ENCODE peak calls at places on chromosome 16, in seven cellular contexts. N is lower lobe of right lung, H is mammary epithelial cell, B is heart right ventricle, E is psoas muscle, G is suprapubic skin, C is body of pancreas. W is an unnamed sample. For H3K27me3 and H3K4me1, the result is how much of the 10 kb centered on the place peaks cover.

GRCh38 chr16:69187387-69187890 is 475 bp downstream of the SNTB2 start:
- DNase-seq in G (peak), E (peak), N (peak), H (peak), C (peak), B (peak), W (peak)

GRCh38 chr16:84553873-84554399 is 49.5 kb upstream of the MEAK7 start:
- DNase-seq in H (no peak), E (peak), G (no peak), B (no peak), C (no peak), N (peak), W (no peak)

GRCh38 chr16:48613061-48613957 is 3.3 kb upstream of the N4BP1 start:
- DNase-seq in B (no peak), E (no peak), H (peak), C (no peak), N (no peak), G (no peak), W (peak)

GRCh38 chr16:34054137-34054536 is 594.7 kb downstream of the TP53TG3F start:
- DNase-seq in N (no peak), E (no peak), C (no peak), B (no peak), H (no peak), G (no peak), W (no peak)

GRCh38 chr16:9338510-9338909 is 247.1 kb downstream of the HAPSTR1 start:
- DNase-seq in C (no peak), G (no peak), B (no peak), N (no peak), E (no peak), H (no peak), W (no peak)

GRCh38 chr16:47584464-47585225 is 123.5 kb downstream of the PHKB start:
- DNase-seq in N (no peak), E (no peak), C (no peak), H (no peak), G (no peak), B (no peak), W (no peak)

GRCh38 chr16:79902351-79902750 is 301.8 kb upstream of the MAF start:
- DNase-seq in H (no peak), G (no peak), C (no peak), N (no peak), E (no peak), B (no peak), W (no peak)

GRCh38 chr16:67447508-67448076 is 16.7 kb downstream of the HSD11B2 start:
- DNase-seq in B (peak), C (peak), H (no peak), G (no peak), N (no peak), E (no peak), W (no peak)

GRCh38 chr16:87376660-87377059 is 6.9 kb downstream of the FBXO31 start:
- DNase-seq in G (no peak), B (no peak), E (peak), C (no peak), N (peak), H (no peak), W (no peak)

GRCh38 chr16:29675811-29676643 is 3.0 kb upstream of the QPRT start:
- DNase-seq in N (no peak), C (no peak), E (no peak), B (no peak), H (peak), G (no peak), W (no peak)

GRCh38 chr16:86353185-86353584 is 157.1 kb upstream of the FOXF1 start:
- DNase-seq in B (no peak), H (peak), E (no peak), G (no peak), C (no peak), N (no peak), W (no peak)

GRCh38 chr16:74608944-74609343 is 2.0 kb upstream of the GLG1 start:
- DNase-seq in G (no peak), H (no peak), E (no peak), B (no peak), N (no peak), C (no peak), W (no peak)

GRCh38 chr16:29809850-29810698 is 1.9 kb upstream of the PRRT2 start:
- DNase-seq in G (no peak), H (no peak), E (peak), C (no peak), N (no peak), B (no peak), W (no peak)

GRCh38 chr16:56294014-56294413 is 102.7 kb downstream of the GNAO1 start:
- DNase-seq in H (no peak), E (no peak), G (no peak), B (no peak), N (no peak), C (no peak), W (no peak)

GRCh38 chr16:11105038-11105903 is 150.7 kb downstream of the SOCS1 start:
- DNase-seq in E (peak), H (peak), N (no peak), B (no peak), G (no peak), C (no peak), W (peak)

GRCh38 chr16:57413301-57413730 is 8.7 kb downstream of the CCL17 start:
- DNase-seq in H (no peak), C (no peak), E (no peak), N (no peak), G (no peak), B (no peak), W (no peak)

GRCh38 chr16:10938321-10938720 is 3.9 kb downstream of the DEXI start:
- DNase-seq in C (no peak), H (no peak), E (no peak), N (no peak), B (no peak), G (no peak), W (no peak)

GRCh38 chr16:72508196-72508595 is 336.2 kb upstream of the PMFBP1 start:
- DNase-seq in N (no peak), E (no peak), C (no peak), B (no peak), H (no peak), G (no peak), W (no peak)

GRCh38 chr16:69618307-69618706 is 52.5 kb downstream of the NFAT5 start:
- DNase-seq in C (no peak), H (no peak), E (no peak), G (no peak), B (no peak), N (no peak), W (no peak)

GRCh38 chr16:27911486-27911885 is 152.0 kb downstream of the GSG1L start:
- DNase-seq in H (no peak), G (no peak), C (no peak), N (no peak), E (no peak), B (no peak), W (no peak)

GRCh38 chr16:81730090-81731051 is 48.7 kb upstream of the PLCG2 start:
- DNase-seq in E (peak), G (peak), B (peak), H (peak), C (peak), N (peak), W (peak)

GRCh38 chr16:11152677-11153321 is 103.2 kb downstream of the SOCS1 start:
- DNase-seq in E (no peak), H (no peak), N (no peak), C (no peak), G (no peak), B (no peak), W (no peak)

GRCh38 chr16:21203155-21203797 is 8.1 kb downstream of the ZP2 start:
- DNase-seq in C (no peak), E (no peak), G (no peak), B (no peak), N (no peak), H (no peak), W (no peak)

GRCh38 chr16:58638148-58639036 is 8.8 kb upstream of the CNOT1 start:
- DNase-seq in B (peak), H (peak), G (peak), E (no peak), N (no peak), C (peak), W (peak)

GRCh38 chr16:83835972-83836566 is 28.3 kb downstream of the HSBP1 start:
- DNase-seq in N (no peak), E (no peak), C (no peak), B (no peak), G (no peak), H (peak), W (peak)

GRCh38 chr16:58634265-58634802 is 4.7 kb upstream of the CNOT1 start:
- DNase-seq in H (no peak), C (no peak), N (no peak), G (peak), B (no peak), E (no peak), W (no peak)

GRCh38 chr16:80894091-80894490 is 89.7 kb upstream of the CDYL2 start:
- DNase-seq in C (no peak), B (no peak), E (no peak), N (no peak), G (no peak), H (no peak), W (no peak)

GRCh38 chr16:11955713-11956123 is 9.3 kb upstream of the TNFRSF17 start:
- DNase-seq in H (peak), G (peak), N (no peak), B (no peak), C (no peak), E (no peak), W (peak)

GRCh38 chr16:54455021-54455725 is 168.6 kb upstream of the IRX3 start:
- DNase-seq in C (no peak), N (no peak), H (no peak), B (no peak), E (no peak), G (no peak), W (no peak)

GRCh38 chr16:30185141-30185682 is 1.8 kb downstream of the CORO1A start:
- DNase-seq in H (no peak), E (peak), B (peak), N (peak), C (no peak), G (no peak), W (no peak)

GRCh38 chr16:56107944-56108583 is 83.2 kb upstream of the GNAO1 start:
- DNase-seq in C (no peak), N (no peak), B (no peak), E (no peak), H (no peak), G (no peak), W (no peak)

GRCh38 chr16:80231118-80231515 is 309.7 kb upstream of the DYNLRB2 start:
- DNase-seq in B (no peak), G (no peak), E (no peak), C (no peak), N (no peak), H (peak), W (peak)

GRCh38 chr16:87431926-87432325 is 39.8 kb downstream of the MAP1LC3B start:
- DNase-seq in C (no peak), E (no peak), B (no peak), N (no peak), G (no peak), H (peak), W (peak)

GRCh38 chr16:77169650-77170236 is 21.2 kb upstream of the MON1B start:
- DNase-seq in E (no peak), N (no peak), B (no peak), H (peak), G (no peak), C (peak), W (no peak)

DNA sequence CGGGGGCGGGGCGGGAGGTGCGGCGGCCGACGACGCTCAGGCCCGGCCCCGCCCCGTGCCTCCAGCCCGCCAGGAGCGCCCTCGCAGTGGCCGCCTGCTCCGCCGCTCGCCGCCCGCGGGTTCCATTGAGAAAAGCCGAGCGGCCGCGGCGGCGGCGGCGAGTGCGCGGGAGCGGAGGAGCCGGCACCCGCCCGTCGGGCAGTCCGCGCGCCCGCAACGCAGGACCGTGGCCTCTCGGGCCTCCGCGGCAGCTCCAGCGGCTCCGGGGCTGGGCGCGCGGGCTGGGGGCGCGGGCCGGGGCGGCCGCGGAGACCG is at the start of gene ZFPM1:
- DNase-seq in B (no peak), E (no peak), G (no peak), N (no peak), H (no peak), C (no peak), W (no peak)
- H3K27me3 ChIP-seq in B (under half), E (under half), G (under half), N (under half), H (under half), C (under half), W (under half)

GRCh38 chr16:50323335-50324011 is 45.3 kb downstream of the BRD7 start:
- DNase-seq in G (no peak), B (no peak), C (peak), H (no peak), N (no peak), E (no peak), W (no peak)
- TF ChIP-seq CTCF in G (no peak), B (no peak), C (no peak), H (no peak), N (peak), E (no peak), W (peak)

GRCh38 chr16:2043296-2043979 is 4.2 kb downstream of the NTHL1 start:
- DNase-seq in C (no peak), G (no peak), N (no peak), B (no peak), E (no peak), H (peak), W (no peak)
- H3K4me1 ChIP-seq in C (under half), G (half or more), N (half or more), B (half or more), E (under half), H (under half), W (under half)

GRCh38 chr16:88686439-88687253 is at the start of gene SNAI3:
- DNase-seq in G (no peak), B (peak), E (peak), H (peak), N (peak), C (peak), W (peak)
- H3K27me3 ChIP-seq in G (half or more), B (under half), E (under half), H (under half), N (half or more), C (under half), W (half or more)

DNA sequence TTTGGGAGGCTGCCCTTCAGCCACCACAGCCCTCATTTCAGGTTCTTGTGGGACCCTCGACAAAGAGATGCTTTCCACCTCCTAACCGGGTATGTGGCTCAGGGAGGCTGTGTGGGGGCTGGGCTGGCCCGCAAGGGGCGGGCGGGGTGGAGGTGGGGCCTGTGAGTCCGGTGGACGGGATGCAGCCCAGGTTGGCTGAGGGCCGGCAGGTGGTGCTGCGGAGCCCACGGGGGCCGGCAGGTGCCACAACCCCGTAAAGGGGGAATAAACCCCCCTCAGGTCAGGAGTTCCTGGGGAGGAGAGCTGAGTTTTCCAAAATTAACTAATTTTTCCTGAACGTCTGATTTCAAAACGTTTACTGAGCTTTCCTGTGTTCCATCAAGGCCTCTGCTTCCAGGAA is 4.9 kb upstream of the CIAO3 start:
- DNase-seq in B (no peak), H (no peak), E (no peak), C (peak), G (no peak), N (no peak), W (no peak)
- TF ChIP-seq CTCF in B (peak), H (peak), E (no peak), C (no peak), G (no peak), N (peak), W (peak)

DNA sequence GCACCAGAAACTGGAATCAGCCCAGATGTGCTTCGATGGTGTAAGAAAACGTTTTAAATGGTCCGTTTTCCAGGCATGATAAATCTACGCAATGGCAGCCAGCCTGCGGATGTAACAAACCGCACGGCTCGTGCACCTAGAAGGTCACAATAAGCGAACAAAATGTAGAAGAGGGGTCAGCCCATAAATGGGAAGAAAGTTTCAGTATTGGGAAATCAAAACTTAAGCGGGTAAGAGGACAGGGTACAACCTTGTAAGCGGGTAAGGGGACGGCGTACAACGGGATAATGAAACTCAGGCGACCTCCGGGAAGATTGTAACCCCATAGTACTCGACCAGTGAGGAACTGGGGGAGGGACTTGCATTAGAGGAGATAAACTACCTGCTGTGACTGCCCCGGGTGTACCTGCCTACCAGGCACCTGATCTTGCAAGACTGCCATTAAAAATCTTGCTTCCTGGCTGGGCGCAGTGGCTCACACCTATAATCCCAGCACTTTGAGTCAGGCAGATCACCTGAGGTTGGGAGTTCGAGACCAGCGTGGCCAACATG is 66.6 kb downstream of the ANKRD11 start:
- DNase-seq in G (no peak), H (no peak), C (no peak), N (no peak), B (no peak), E (no peak), W (no peak)
- H3K4me1 ChIP-seq in G (under half), H (under half), C (under half), N (under half), B (half or more), E (half or more), W (under half)

DNA sequence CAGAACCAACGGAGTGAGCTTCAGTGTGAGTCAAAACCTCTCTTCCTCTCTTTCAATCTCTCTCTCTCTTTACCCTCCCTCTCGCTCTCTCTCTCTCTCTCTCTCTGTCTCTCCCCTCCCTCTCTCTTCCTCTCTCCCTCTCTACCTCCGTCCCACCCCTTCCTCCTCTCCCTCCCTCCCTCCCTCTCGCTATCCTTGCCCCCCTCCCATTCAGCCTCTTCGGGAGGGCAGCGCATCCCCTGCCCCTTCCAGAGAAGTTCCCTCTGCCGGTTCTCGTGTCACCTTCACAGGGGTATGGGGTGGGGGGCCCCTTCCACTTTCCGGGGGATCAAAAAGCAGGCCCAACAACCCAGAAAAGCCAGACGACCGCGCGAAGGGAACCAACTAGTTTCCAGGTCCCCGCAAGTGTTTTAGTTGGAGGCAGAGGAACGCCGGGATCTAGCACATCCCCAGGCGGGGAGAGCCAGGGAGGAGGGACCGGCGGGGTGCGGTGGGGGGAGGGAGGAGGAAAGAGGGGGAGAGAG is 28.9 kb upstream of the RBFOX1 start:
- DNase-seq in N (no peak), H (no peak), C (no peak), B (no peak), G (no peak), E (no peak), W (no peak)
- H3K27me3 ChIP-seq in N (under half), H (under half), C (under half), B (under half), G (half or more), E (under half), W (under half)

DNA sequence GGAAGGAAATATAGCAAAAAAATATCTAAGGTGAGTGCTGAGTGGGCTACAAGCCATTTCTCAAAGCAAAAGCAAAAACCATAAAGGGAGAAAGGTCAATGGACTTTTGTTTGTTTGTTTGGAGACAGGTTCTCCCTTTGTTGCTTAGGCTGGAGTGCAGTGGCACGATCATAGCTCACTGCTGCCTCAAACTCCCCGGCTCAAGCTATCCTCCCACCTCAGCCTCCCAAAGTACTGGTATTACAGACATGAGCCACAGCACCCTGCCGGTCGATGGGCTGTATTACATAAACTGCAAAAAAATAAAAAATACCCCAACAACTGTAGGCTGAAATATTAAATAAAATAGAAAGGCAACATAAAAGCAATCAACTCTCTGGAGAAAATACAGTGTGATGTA is 3.5 kb upstream of the RBBP6 start:
- DNase-seq in B (no peak), G (no peak), C (no peak), E (no peak), H (no peak), N (no peak), W (no peak)
- TF ChIP-seq CTCF in B (no peak), G (no peak), C (no peak), E (no peak), H (peak), N (no peak), W (no peak)

GRCh38 chr16:4496305-4496704 is 20.1 kb downstream of the HMOX2 start:
- DNase-seq in E (no peak), G (no peak), C (no peak), B (no peak), N (no peak), H (peak), W (peak)
- H3K4me1 ChIP-seq in E (under half), G (under half), C (half or more), B (under half), N (under half), H (half or more), W (half or more)